ENCODE peak calls at places on chromosomes 7 and 10, in six cellular contexts. One of them, this sample, is unnamed.

GRCh38 chr7:143454091-143454729 is 11.0 kb downstream of the TAS2R60 start:
- DNase-seq in HT1080: no peak
- DNase-seq in iris pigment epithelial cell: no peak
- DNase-seq in body of pancreas: no peak
- DNase-seq in myocyte: no peak
- DNase-seq in AG08396: no peak
- DNase-seq in this sample: no peak

GRCh38 chr10:62632071-62632809 is 172.3 kb upstream of the ADO start:
- DNase-seq in myocyte: peak
- DNase-seq in HT1080: peak
- DNase-seq in body of pancreas: no peak
- DNase-seq in iris pigment epithelial cell: no peak
- DNase-seq in AG08396: no peak
- DNase-seq in this sample: peak

GRCh38 chr7:19488056-19488455 is 220.8 kb downstream of the POLR1F start:
- DNase-seq in body of pancreas: no peak
- DNase-seq in myocyte: no peak
- DNase-seq in HT1080: no peak
- DNase-seq in AG08396: no peak
- DNase-seq in iris pigment epithelial cell: no peak
- DNase-seq in this sample: no peak

GRCh38 chr7:25395976-25396375 is 167.7 kb upstream of the NPVF start:
- DNase-seq in AG08396: no peak
- DNase-seq in HT1080: no peak
- DNase-seq in body of pancreas: no peak
- DNase-seq in myocyte: no peak
- DNase-seq in iris pigment epithelial cell: no peak
- DNase-seq in this sample: no peak

GRCh38 chr10:52883996-52884871 is 111.7 kb upstream of the MBL2 start:
- DNase-seq in body of pancreas: peak
- DNase-seq in HT1080: peak
- DNase-seq in AG08396: peak
- DNase-seq in myocyte: peak
- DNase-seq in iris pigment epithelial cell: peak
- DNase-seq in this sample: peak

GRCh38 chr10:123715546-123715945 is 49.4 kb downstream of the GPR26 start:
- DNase-seq in iris pigment epithelial cell: no peak
- DNase-seq in myocyte: no peak
- DNase-seq in AG08396: no peak
- DNase-seq in body of pancreas: no peak
- DNase-seq in HT1080: no peak
- DNase-seq in this sample: no peak

GRCh38 chr10:78255214-78255613 is 221.6 kb downstream of the RPS24 start:
- DNase-seq in myocyte: no peak
- DNase-seq in HT1080: peak
- DNase-seq in iris pigment epithelial cell: no peak
- DNase-seq in body of pancreas: no peak
- DNase-seq in AG08396: no peak
- DNase-seq in this sample: no peak

GRCh38 chr7:956031-956430 is 1.6 kb upstream of the ADAP1 start:
- DNase-seq in body of pancreas: no peak
- DNase-seq in myocyte: no peak
- DNase-seq in iris pigment epithelial cell: no peak
- DNase-seq in AG08396: no peak
- DNase-seq in HT1080: no peak
- DNase-seq in this sample: no peak

GRCh38 chr7:157253850-157254249 is 83.0 kb upstream of the DNAJB6 start:
- DNase-seq in body of pancreas: peak
- DNase-seq in AG08396: no peak
- DNase-seq in HT1080: no peak
- DNase-seq in myocyte: no peak
- DNase-seq in iris pigment epithelial cell: no peak
- DNase-seq in this sample: no peak

GRCh38 chr10:43399911-43400310 is 9.1 kb downstream of the HNRNPF start:
- DNase-seq in body of pancreas: no peak
- DNase-seq in iris pigment epithelial cell: no peak
- DNase-seq in HT1080: no peak
- DNase-seq in myocyte: no peak
- DNase-seq in AG08396: no peak
- DNase-seq in this sample: no peak

GRCh38 chr10:104322416-104322782 is 15.9 kb downstream of the ITPRIP start:
- DNase-seq in AG08396: no peak
- DNase-seq in body of pancreas: peak
- DNase-seq in HT1080: no peak
- DNase-seq in myocyte: no peak
- DNase-seq in iris pigment epithelial cell: no peak
- DNase-seq in this sample: no peak

GRCh38 chr7:121595949-121596692 is 200.0 kb upstream of the FAM3C start:
- DNase-seq in myocyte: no peak
- DNase-seq in iris pigment epithelial cell: no peak
- DNase-seq in body of pancreas: no peak
- DNase-seq in AG08396: no peak
- DNase-seq in HT1080: no peak
- DNase-seq in this sample: no peak

GRCh38 chr7:132455306-132455705 is 121.0 kb downstream of the PLXNA4 start:
- DNase-seq in iris pigment epithelial cell: no peak
- DNase-seq in HT1080: no peak
- DNase-seq in myocyte: no peak
- DNase-seq in AG08396: no peak
- DNase-seq in body of pancreas: no peak
- DNase-seq in this sample: no peak

GRCh38 chr10:71646592-71647292 is 72.8 kb downstream of the C10orf105 start:
- DNase-seq in myocyte: no peak
- DNase-seq in HT1080: no peak
- DNase-seq in AG08396: no peak
- DNase-seq in body of pancreas: no peak
- DNase-seq in iris pigment epithelial cell: no peak
- DNase-seq in this sample: no peak

GRCh38 chr7:45670227-45670626 is 96.1 kb downstream of the ADCY1 start:
- DNase-seq in AG08396: no peak
- DNase-seq in body of pancreas: no peak
- DNase-seq in iris pigment epithelial cell: no peak
- DNase-seq in HT1080: no peak
- DNase-seq in myocyte: no peak
- DNase-seq in this sample: no peak

GRCh38 chr7:150716368-150716767 is at the start of gene GIMAP1:
- DNase-seq in body of pancreas: no peak
- DNase-seq in myocyte: no peak
- DNase-seq in iris pigment epithelial cell: no peak
- DNase-seq in HT1080: no peak
- DNase-seq in AG08396: no peak
- DNase-seq in this sample: no peak

GRCh38 chr10:130000918-130001317 is 36.8 kb upstream of the EBF3 start:
- DNase-seq in myocyte: no peak
- DNase-seq in iris pigment epithelial cell: no peak
- DNase-seq in HT1080: no peak
- DNase-seq in AG08396: no peak
- DNase-seq in body of pancreas: no peak
- DNase-seq in this sample: no peak

GRCh38 chr7:132106491-132106890 is 469.8 kb downstream of the PLXNA4 start:
- DNase-seq in HT1080: no peak
- DNase-seq in myocyte: no peak
- DNase-seq in body of pancreas: no peak
- DNase-seq in AG08396: no peak
- DNase-seq in iris pigment epithelial cell: no peak
- DNase-seq in this sample: no peak

GRCh38 chr7:157402388-157402703 is 65.5 kb downstream of the DNAJB6 start:
- DNase-seq in myocyte: no peak
- DNase-seq in HT1080: no peak
- DNase-seq in AG08396: no peak
- DNase-seq in iris pigment epithelial cell: no peak
- DNase-seq in body of pancreas: no peak
- DNase-seq in this sample: no peak

GRCh38 chr7:22712999-22713398 is 14.0 kb upstream of the IL6 start:
- DNase-seq in HT1080: no peak
- DNase-seq in AG08396: no peak
- DNase-seq in iris pigment epithelial cell: no peak
- DNase-seq in myocyte: no peak
- DNase-seq in body of pancreas: no peak
- DNase-seq in this sample: no peak

GRCh38 chr10:7872041-7872442 is 53.7 kb downstream of the TAF3 start:
- DNase-seq in AG08396: peak
- DNase-seq in body of pancreas: no peak
- DNase-seq in HT1080: peak
- DNase-seq in myocyte: peak
- DNase-seq in iris pigment epithelial cell: no peak
- DNase-seq in this sample: no peak

GRCh38 chr10:58701398-58702135 is 188.9 kb downstream of the BICC1 start:
- DNase-seq in HT1080: no peak
- DNase-seq in myocyte: peak
- DNase-seq in body of pancreas: no peak
- DNase-seq in AG08396: peak
- DNase-seq in iris pigment epithelial cell: peak
- DNase-seq in this sample: no peak

GRCh38 chr10:29576681-29577080 is 58.1 kb downstream of the SVIL start:
- DNase-seq in body of pancreas: no peak
- DNase-seq in AG08396: no peak
- DNase-seq in HT1080: peak
- DNase-seq in iris pigment epithelial cell: peak
- DNase-seq in myocyte: no peak
- DNase-seq in this sample: no peak

GRCh38 chr7:46812047-46812672 is 769.8 kb downstream of the TNS3 start:
- DNase-seq in AG08396: no peak
- DNase-seq in iris pigment epithelial cell: peak
- DNase-seq in body of pancreas: no peak
- DNase-seq in myocyte: peak
- DNase-seq in HT1080: no peak
- DNase-seq in this sample: peak

GRCh38 chr7:51123322-51124021 is 193.1 kb downstream of the COBL start:
- DNase-seq in body of pancreas: no peak
- DNase-seq in AG08396: peak
- DNase-seq in myocyte: peak
- DNase-seq in iris pigment epithelial cell: peak
- DNase-seq in HT1080: peak
- DNase-seq in this sample: no peak

GRCh38 chr7:152328234-152328633 is 107.6 kb downstream of the KMT2C start:
- DNase-seq in iris pigment epithelial cell: no peak
- DNase-seq in myocyte: no peak
- DNase-seq in body of pancreas: no peak
- DNase-seq in HT1080: no peak
- DNase-seq in AG08396: no peak
- DNase-seq in this sample: no peak

GRCh38 chr7:45053401-45053800 is 35.4 kb downstream of the NACAD start:
- DNase-seq in iris pigment epithelial cell: no peak
- DNase-seq in AG08396: no peak
- DNase-seq in myocyte: no peak
- DNase-seq in HT1080: no peak
- DNase-seq in body of pancreas: no peak
- DNase-seq in this sample: no peak

GRCh38 chr7:3955751-3956696 is 655.0 kb downstream of the SDK1 start:
- DNase-seq in body of pancreas: no peak
- DNase-seq in myocyte: peak
- DNase-seq in iris pigment epithelial cell: peak
- DNase-seq in HT1080: peak
- DNase-seq in AG08396: no peak
- DNase-seq in this sample: peak

This sample was measured in SJCRH30.